ENCODE peak calls at places on chromosomes 7 and 10, in ten cellular contexts. W is HepG2, O is NCI-H1105 treated with DMSO at 0.1 percent for 48 hours, Y is AG08395, B is activated T-cell treated with anti-CD3 and anti-CD28 coated beads for 24 hours, H is T-cell, G is kidney epithelial cell, Z is GM12878, J is HT-29, Q is body of pancreas. D is an unnamed sample.

GRCh38 chr10:78973901-78974408 is 94.8 kb upstream of the ZMIZ1 start:
- DNase-seq in G (no peak), J (peak), B (peak), Z (no peak), Y (peak), O (peak), Q (peak), W (peak), H (peak), D (peak)

GRCh38 chr10:44878704-44879530 is 32.2 kb upstream of the TMEM72 start:
- DNase-seq in J (peak), B (peak), Z (no peak), W (peak), H (peak), O (peak), Y (peak), Q (peak), G (peak), D (peak)

GRCh38 chr10:26381986-26382385 is 56.2 kb upstream of the APBB1IP start:
- DNase-seq in B (no peak), G (no peak), W (no peak), J (no peak), H (no peak), Y (no peak), Q (no peak), O (no peak), Z (no peak), D (no peak)

GRCh38 chr10:79286318-79286951 is 60.8 kb upstream of the PPIF start:
- DNase-seq in B (peak), O (no peak), J (no peak), G (no peak), Z (peak), W (no peak), Q (peak), H (peak), Y (peak), D (no peak)

GRCh38 chr7:13336227-13336626 is 648.8 kb downstream of the ARL4A start:
- DNase-seq in O (no peak), Q (no peak), H (no peak), G (peak), J (no peak), Y (peak), B (no peak), Z (no peak), W (no peak), D (no peak)

GRCh38 chr7:79529214-79529895 is 75.9 kb upstream of the MAGI2 start:
- DNase-seq in Q (no peak), H (no peak), Z (no peak), Y (no peak), J (no peak), W (no peak), G (no peak), B (no peak), O (peak), D (peak)

GRCh38 chr7:158633055-158633956 is 45.7 kb upstream of the PTPRN2 start:
- DNase-seq in G (no peak), Y (no peak), H (no peak), O (no peak), Z (peak), Q (no peak), B (no peak), J (no peak), W (no peak), D (no peak)

GRCh38 chr7:46616636-46617035 is 695.6 kb upstream of the IGFBP3 start:
- DNase-seq in Z (no peak), Y (no peak), Q (no peak), W (no peak), J (no peak), O (no peak), B (no peak), G (no peak), H (no peak), D (no peak)

GRCh38 chr10:120600871-120601644 is 144.0 kb downstream of the PLPP4 start:
- DNase-seq in B (no peak), O (no peak), G (no peak), Z (no peak), Y (no peak), J (no peak), W (no peak), Q (no peak), H (no peak), D (peak)

GRCh38 chr7:41977165-41977651 is 259.8 kb downstream of the GLI3 start:
- DNase-seq in Q (peak), G (no peak), J (peak), Y (peak), B (no peak), Z (no peak), H (no peak), W (peak), O (peak), D (peak)

GRCh38 chr10:97069576-97070362 is 116.0 kb downstream of the SLIT1 start:
- DNase-seq in G (no peak), O (no peak), J (peak), H (no peak), Q (no peak), Y (no peak), Z (no peak), W (no peak), B (no peak), D (peak)

GRCh38 chr7:67512481-67512880 is 515.8 kb downstream of the TYW1 start:
- DNase-seq in Q (no peak), Z (no peak), Y (no peak), B (no peak), O (peak), H (no peak), W (no peak), J (no peak), G (no peak), D (peak)

GRCh38 chr7:105353752-105354328 is 34.9 kb downstream of the SRPK2 start:
- DNase-seq in G (no peak), O (no peak), B (no peak), W (no peak), J (no peak), H (no peak), Y (peak), Z (no peak), Q (peak), D (peak)

GRCh38 chr10:7291487-7292113 is 119.2 kb downstream of the SFMBT2 start:
- DNase-seq in W (no peak), Y (no peak), J (no peak), H (no peak), Z (no peak), B (no peak), Q (no peak), G (no peak), O (no peak), D (no peak)

GRCh38 chr10:103793429-103793828 is 61.9 kb downstream of the SH3PXD2A start:
- DNase-seq in Y (no peak), J (peak), G (no peak), B (no peak), Q (peak), Z (no peak), H (no peak), W (peak), O (no peak), D (peak)

GRCh38 chr10:132928261-132928660 is 14.1 kb downstream of the CFAP46 start:
- DNase-seq in Z (no peak), J (no peak), B (no peak), O (no peak), Q (no peak), Y (no peak), G (no peak), W (no peak), H (no peak), D (no peak)

GRCh38 chr7:81161459-81162075 is 242.7 kb upstream of the SEMA3C start:
- DNase-seq in H (no peak), G (peak), B (no peak), O (no peak), Y (peak), Z (no peak), Q (no peak), J (peak), W (peak), D (peak)

GRCh38 chr10:120688928-120689327 is 162.2 kb upstream of the WDR11 start:
- DNase-seq in G (no peak), H (no peak), O (no peak), B (no peak), W (no peak), J (peak), Y (no peak), Q (no peak), Z (no peak), D (no peak)

GRCh38 chr10:119166564-119166963 is 1.1 kb upstream of the SFXN4 start:
- DNase-seq in O (no peak), G (no peak), Z (no peak), J (no peak), Q (no peak), B (no peak), H (no peak), Y (no peak), W (no peak), D (no peak)

GRCh38 chr7:101094791-101095375 is 9.6 kb downstream of the TRIM56 start:
- DNase-seq in Y (peak), B (peak), H (no peak), Q (peak), W (peak), O (no peak), Z (no peak), J (peak), G (no peak), D (peak)

GRCh38 chr10:33137356-33138007 is 179.5 kb upstream of the ITGB1 start:
- DNase-seq in H (no peak), Q (no peak), Y (no peak), B (no peak), J (no peak), W (no peak), G (no peak), O (no peak), Z (no peak), D (no peak)

GRCh38 chr7:100061518-100062193 is 12.1 kb downstream of the ZSCAN21 start:
- DNase-seq in H (no peak), B (no peak), Y (no peak), J (no peak), G (no peak), O (no peak), Z (no peak), Q (no peak), W (no peak), D (no peak)

GRCh38 chr10:8396675-8397074 is 342.2 kb downstream of the GATA3 start:
- DNase-seq in G (no peak), W (no peak), H (no peak), B (no peak), O (no peak), Q (no peak), Y (no peak), Z (no peak), J (no peak), D (no peak)